ENCODE peak calls at places on chromosomes 2 and 18, in ten cellular contexts. M, C, Q, W, R, U, L, V, J and Y are unnamed samples.

GRCh38 chr2:941811-942360 is 8.8 kb upstream of the SNTG2 start:
- DNase-seq in M (no peak), C (no peak), Q (no peak), W (no peak), R (no peak), U (no peak), L (no peak), V (no peak), J (no peak), Y (no peak)

GRCh38 chr2:197993830-197994229 is 189.4 kb downstream of the PLCL1 start:
- DNase-seq in M (peak), C (no peak), Q (peak), W (no peak), R (no peak), U (no peak), L (no peak), V (no peak), J (no peak), Y (no peak)

GRCh38 chr2:161418715-161419337 is 2.7 kb downstream of the TBR1 start:
- DNase-seq in M (no peak), C (no peak), Q (no peak), W (peak), R (no peak), U (peak), L (no peak), V (peak), J (no peak), Y (no peak)

GRCh38 chr2:54459037-54459441 is 2.9 kb downstream of the SPTBN1 start:
- DNase-seq in M (peak), C (no peak), Q (peak), W (no peak), R (no peak), U (no peak), L (no peak), V (no peak), J (no peak), Y (no peak)

GRCh38 chr18:67199993-67200617 is 316.4 kb downstream of the DSEL start:
- DNase-seq in M (peak), C (no peak), Q (peak), W (peak), R (no peak), U (peak), L (no peak), V (no peak), J (no peak), Y (peak)

GRCh38 chr2:41004700-41005099 is 552.8 kb upstream of the SLC8A1 start:
- DNase-seq in M (peak), C (no peak), Q (no peak), W (no peak), R (no peak), U (no peak), L (no peak), V (no peak), J (no peak), Y (no peak)

GRCh38 chr18:36392163-36392887 is 94.8 kb downstream of the FHOD3 start:
- DNase-seq in M (no peak), C (no peak), Q (no peak), W (no peak), R (no peak), U (no peak), L (no peak), V (no peak), J (no peak), Y (no peak)

GRCh38 chr18:57433492-57434176 is 1.5 kb upstream of the ONECUT2 start:
- DNase-seq in M (peak), C (no peak), Q (no peak), W (no peak), R (no peak), U (peak), L (no peak), V (no peak), J (no peak), Y (no peak)

GRCh38 chr18:68960355-68960754 is 162.5 kb downstream of the CCDC102B start:
- DNase-seq in M (no peak), C (no peak), Q (no peak), W (no peak), R (no peak), U (no peak), L (no peak), V (no peak), J (no peak), Y (no peak)

GRCh38 chr2:142693171-142693950 is 184.1 kb upstream of the KYNU start:
- DNase-seq in M (peak), C (no peak), Q (no peak), W (no peak), R (no peak), U (no peak), L (no peak), V (no peak), J (no peak), Y (no peak)

GRCh38 chr18:48785091-48785614 is 165.6 kb downstream of the SMAD7 start:
- DNase-seq in M (no peak), C (no peak), Q (no peak), W (peak), R (peak), U (no peak), L (no peak), V (no peak), J (no peak), Y (peak)

GRCh38 chr18:10488022-10488421 is 33.6 kb downstream of the APCDD1 start:
- DNase-seq in M (no peak), C (no peak), Q (no peak), W (no peak), R (no peak), U (no peak), L (no peak), V (no peak), J (no peak), Y (no peak)

GRCh38 chr2:187497858-187498463 is 49.9 kb upstream of the CALCRL start:
- DNase-seq in M (peak), C (no peak), Q (no peak), W (no peak), R (no peak), U (no peak), L (no peak), V (no peak), J (no peak), Y (no peak)

GRCh38 chr18:34576622-34577021 is 133.5 kb upstream of the DTNA start:
- DNase-seq in M (peak), C (no peak), Q (no peak), W (no peak), R (no peak), U (no peak), L (no peak), V (no peak), J (no peak), Y (no peak)

GRCh38 chr18:8703181-8703638 is 2.1 kb upstream of the MTCL1 start:
- DNase-seq in M (no peak), C (no peak), Q (no peak), W (no peak), R (no peak), U (no peak), L (no peak), V (no peak), J (no peak), Y (no peak)

GRCh38 chr2:64141711-64142405 is 2.4 kb downstream of the PELI1 start:
- DNase-seq in M (peak), C (no peak), Q (peak), W (no peak), R (no peak), U (no peak), L (no peak), V (no peak), J (no peak), Y (no peak)

GRCh38 chr2:234514099-234514498 is 17.2 kb upstream of the ARL4C start:
- DNase-seq in M (no peak), C (no peak), Q (no peak), W (no peak), R (no peak), U (no peak), L (no peak), V (no peak), J (no peak), Y (no peak)

GRCh38 chr2:175063741-175064140 is 58.6 kb upstream of the CHN1 start:
- DNase-seq in M (no peak), C (no peak), Q (no peak), W (no peak), R (no peak), U (no peak), L (no peak), V (no peak), J (no peak), Y (no peak)

GRCh38 chr18:5582849-5583667 is 39.3 kb upstream of the EPB41L3 start:
- DNase-seq in M (no peak), C (no peak), Q (peak), W (no peak), R (no peak), U (no peak), L (no peak), V (no peak), J (no peak), Y (no peak)

GRCh38 chr2:209960676-209961630 is 41.5 kb upstream of the RPE start:
- DNase-seq in M (peak), C (no peak), Q (peak), W (peak), R (peak), U (peak), L (no peak), V (peak), J (no peak), Y (peak)

GRCh38 chr2:33236457-33236856 is 240.0 kb upstream of the RASGRP3 start:
- DNase-seq in M (peak), C (no peak), Q (no peak), W (no peak), R (no peak), U (no peak), L (no peak), V (no peak), J (no peak), Y (no peak)

GRCh38 chr2:33788044-33788443 is 188.9 kb upstream of the FAM98A start:
- DNase-seq in M (no peak), C (no peak), Q (peak), W (no peak), R (no peak), U (no peak), L (no peak), V (no peak), J (peak), Y (no peak)

GRCh38 chr2:109145286-109145685 is 16.3 kb downstream of the SH3RF3 start:
- DNase-seq in M (no peak), C (no peak), Q (no peak), W (no peak), R (no peak), U (no peak), L (no peak), V (no peak), J (no peak), Y (no peak)

GRCh38 chr18:36349552-36349951 is 52.0 kb downstream of the FHOD3 start:
- DNase-seq in M (no peak), C (no peak), Q (peak), W (no peak), R (no peak), U (no peak), L (no peak), V (no peak), J (no peak), Y (no peak)

GRCh38 chr2:106140091-106140490 is 54.0 kb downstream of the UXS1 start:
- DNase-seq in M (no peak), C (no peak), Q (no peak), W (no peak), R (no peak), U (no peak), L (no peak), V (no peak), J (no peak), Y (no peak)

GRCh38 chr2:233486778-233487552 is 79.6 kb downstream of the USP40 start:
- DNase-seq in M (no peak), C (no peak), Q (peak), W (peak), R (no peak), U (no peak), L (no peak), V (no peak), J (peak), Y (no peak)

GRCh38 chr2:235675678-235676535 is 182.1 kb downstream of the AGAP1 start:
- DNase-seq in M (peak), C (no peak), Q (peak), W (no peak), R (no peak), U (no peak), L (no peak), V (no peak), J (no peak), Y (no peak)

GRCh38 chr2:172811027-172811426 is 75.4 kb downstream of the RAPGEF4 start:
- DNase-seq in M (no peak), C (no peak), Q (no peak), W (no peak), R (no peak), U (no peak), L (no peak), V (no peak), J (no peak), Y (no peak)

GRCh38 chr2:229445501-229446294 is 174.6 kb upstream of the PID1 start:
- DNase-seq in M (peak), C (no peak), Q (no peak), W (no peak), R (no peak), U (no peak), L (no peak), V (no peak), J (no peak), Y (no peak)

GRCh38 chr2:222364280-222364895 is 60.0 kb upstream of the SGPP2 start:
- DNase-seq in M (no peak), C (no peak), Q (no peak), W (no peak), R (no peak), U (no peak), L (no peak), V (no peak), J (no peak), Y (no peak)

GRCh38 chr2:2846379-2847130 is 515.5 kb upstream of the MYT1L start:
- DNase-seq in M (no peak), C (no peak), Q (no peak), W (no peak), R (no peak), U (no peak), L (no peak), V (no peak), J (no peak), Y (no peak)

GRCh38 chr2:168521342-168521741 is 65.3 kb downstream of the CERS6 start:
- DNase-seq in M (no peak), C (no peak), Q (no peak), W (no peak), R (no peak), U (no peak), L (no peak), V (no peak), J (no peak), Y (no peak)

GRCh38 chr2:109333414-109334194 is 204.6 kb downstream of the SH3RF3 start:
- DNase-seq in M (peak), C (no peak), Q (no peak), W (no peak), R (no peak), U (no peak), L (no peak), V (no peak), J (no peak), Y (no peak)

GRCh38 chr18:9323750-9324445 is 10.7 kb upstream of the TWSG1 start:
- DNase-seq in M (no peak), C (no peak), Q (no peak), W (no peak), R (no peak), U (no peak), L (no peak), V (no peak), J (no peak), Y (no peak)

GRCh38 chr2:66515743-66516142 is 80.8 kb downstream of the MEIS1 start:
- DNase-seq in M (no peak), C (no peak), Q (no peak), W (no peak), R (no peak), U (no peak), L (no peak), V (no peak), J (no peak), Y (no peak)

GRCh38 chr2:166126014-166126639 is 1.7 kb downstream of the SCN1A start:
- DNase-seq in M (no peak), C (no peak), Q (no peak), W (no peak), R (no peak), U (no peak), L (no peak), V (no peak), J (no peak), Y (no peak)